ENCODE peak calls at places on chromosome 12, in seven cellular contexts. One of them, this sample, is unnamed.

GRCh38 chr12:116434155-116435065 is 124.8 kb upstream of the MAP1LC3B2 start:
- DNase-seq in adrenal gland: peak; percentile 71
- DNase-seq in astrocyte: peak; percentile 80
- DNase-seq in lower lobe of right lung: peak; percentile 87
- DNase-seq in BJ: peak; percentile 81
- DNase-seq in CD8-positive, alpha-beta T cell: no peak
- DNase-seq in upper lobe of right lung: peak; percentile 91
- DNase-seq in this sample: peak; percentile 70

GRCh38 chr12:79935624-79936040 is 735 bp upstream of the PPP1R12A start:
- DNase-seq in adrenal gland: no peak
- DNase-seq in astrocyte: peak; percentile 41
- DNase-seq in lower lobe of right lung: no peak
- DNase-seq in BJ: no peak
- DNase-seq in CD8-positive, alpha-beta T cell: no peak
- DNase-seq in upper lobe of right lung: no peak
- DNase-seq in this sample: peak; percentile 37

GRCh38 chr12:92539966-92540791 is 162.6 kb upstream of the PLEKHG7 start:
- DNase-seq in adrenal gland: no peak
- DNase-seq in astrocyte: no peak
- DNase-seq in lower lobe of right lung: no peak
- DNase-seq in BJ: no peak
- DNase-seq in CD8-positive, alpha-beta T cell: no peak
- DNase-seq in upper lobe of right lung: no peak
- DNase-seq in this sample: no peak

GRCh38 chr12:51295651-51296050 is 25.4 kb upstream of the SMAGP start:
- DNase-seq in adrenal gland: no peak
- DNase-seq in astrocyte: no peak
- DNase-seq in lower lobe of right lung: no peak
- DNase-seq in BJ: no peak
- DNase-seq in CD8-positive, alpha-beta T cell: no peak
- DNase-seq in upper lobe of right lung: no peak
- DNase-seq in this sample: no peak

GRCh38 chr12:93884794-93885460 is 207.8 kb downstream of the CRADD start:
- DNase-seq in adrenal gland: no peak
- DNase-seq in astrocyte: peak; percentile 83
- DNase-seq in lower lobe of right lung: no peak
- DNase-seq in BJ: no peak
- DNase-seq in CD8-positive, alpha-beta T cell: no peak
- DNase-seq in upper lobe of right lung: no peak
- DNase-seq in this sample: no peak

GRCh38 chr12:101694297-101694848 is 3.1 kb upstream of the CHPT1 start:
- DNase-seq in adrenal gland: no peak
- DNase-seq in astrocyte: no peak
- DNase-seq in lower lobe of right lung: no peak
- DNase-seq in BJ: no peak
- DNase-seq in CD8-positive, alpha-beta T cell: no peak
- DNase-seq in upper lobe of right lung: no peak
- DNase-seq in this sample: no peak

GRCh38 chr12:123278150-123278627 is 6.5 kb upstream of the CDK2AP1 start:
- DNase-seq in adrenal gland: no peak
- DNase-seq in astrocyte: no peak
- DNase-seq in lower lobe of right lung: no peak
- DNase-seq in BJ: no peak
- DNase-seq in CD8-positive, alpha-beta T cell: no peak
- DNase-seq in upper lobe of right lung: no peak
- DNase-seq in this sample: no peak

GRCh38 chr12:69880566-69880965 is 55.5 kb downstream of the MYRFL start:
- DNase-seq in adrenal gland: no peak
- DNase-seq in astrocyte: peak; percentile 44
- DNase-seq in lower lobe of right lung: no peak
- DNase-seq in BJ: no peak
- DNase-seq in CD8-positive, alpha-beta T cell: no peak
- DNase-seq in upper lobe of right lung: no peak
- DNase-seq in this sample: no peak

GRCh38 chr12:95851609-95852008 is 7.1 kb upstream of the SNRPF start:
- DNase-seq in adrenal gland: no peak
- DNase-seq in astrocyte: no peak
- DNase-seq in lower lobe of right lung: no peak
- DNase-seq in BJ: no peak
- DNase-seq in CD8-positive, alpha-beta T cell: no peak
- DNase-seq in upper lobe of right lung: no peak
- DNase-seq in this sample: no peak

GRCh38 chr12:13702401-13702800 is 279.0 kb downstream of the GRIN2B start:
- DNase-seq in adrenal gland: no peak
- DNase-seq in astrocyte: no peak
- DNase-seq in lower lobe of right lung: no peak
- DNase-seq in BJ: no peak
- DNase-seq in CD8-positive, alpha-beta T cell: no peak
- DNase-seq in upper lobe of right lung: no peak
- DNase-seq in this sample: no peak
- TF ChIP-seq CTCF in adrenal gland: no peak
- TF ChIP-seq CTCF in astrocyte: no peak
- TF ChIP-seq CTCF in lower lobe of right lung: no peak
- TF ChIP-seq CTCF in BJ: no peak
- TF ChIP-seq CTCF in CD8-positive, alpha-beta T cell: no peak
- TF ChIP-seq CTCF in upper lobe of right lung: no peak
- TF ChIP-seq CTCF in this sample: no peak

GRCh38 chr12:104434129-104434528 is 22.6 kb upstream of the CHST11 start:
- DNase-seq in adrenal gland: no peak
- DNase-seq in astrocyte: no peak
- DNase-seq in lower lobe of right lung: no peak
- DNase-seq in BJ: no peak
- DNase-seq in CD8-positive, alpha-beta T cell: no peak
- DNase-seq in upper lobe of right lung: no peak
- DNase-seq in this sample: no peak

GRCh38 chr12:104436790-104437189 is 20.0 kb upstream of the CHST11 start:
- DNase-seq in adrenal gland: no peak
- DNase-seq in astrocyte: no peak
- DNase-seq in lower lobe of right lung: no peak
- DNase-seq in BJ: no peak
- DNase-seq in CD8-positive, alpha-beta T cell: no peak
- DNase-seq in upper lobe of right lung: no peak
- DNase-seq in this sample: no peak

GRCh38 chr12:104435175-104435574 is 21.6 kb upstream of the CHST11 start:
- DNase-seq in adrenal gland: no peak
- DNase-seq in astrocyte: no peak
- DNase-seq in lower lobe of right lung: no peak
- DNase-seq in BJ: no peak
- DNase-seq in CD8-positive, alpha-beta T cell: no peak
- DNase-seq in upper lobe of right lung: no peak
- DNase-seq in this sample: no peak

GRCh38 chr12:104438134-104438533 is 18.6 kb upstream of the CHST11 start:
- DNase-seq in adrenal gland: no peak
- DNase-seq in astrocyte: no peak
- DNase-seq in lower lobe of right lung: no peak
- DNase-seq in BJ: no peak
- DNase-seq in CD8-positive, alpha-beta T cell: no peak
- DNase-seq in upper lobe of right lung: no peak
- DNase-seq in this sample: no peak

DNA sequence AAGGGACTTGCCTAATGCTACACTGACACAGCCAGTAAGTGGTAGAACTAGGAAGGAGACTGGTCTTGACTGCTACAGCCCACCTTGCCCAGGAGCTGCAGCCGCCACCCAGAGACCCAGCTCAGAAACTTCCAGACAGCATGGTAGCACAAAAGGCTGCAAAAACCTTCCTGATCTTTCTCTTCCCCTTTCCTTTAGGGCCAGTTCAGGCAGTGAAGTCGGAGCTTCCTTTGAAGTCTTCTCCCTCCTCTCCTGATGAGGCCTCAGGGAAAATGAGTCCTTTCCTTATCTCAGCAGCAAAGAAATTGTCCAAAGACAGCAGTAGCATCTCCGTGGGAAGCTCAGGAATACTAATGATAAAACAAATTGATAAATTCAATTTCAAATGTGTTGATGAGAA is 21.0 kb upstream of the CHST11 start:
- DNase-seq in adrenal gland: no peak
- DNase-seq in astrocyte: no peak
- DNase-seq in lower lobe of right lung: no peak
- DNase-seq in BJ: no peak
- DNase-seq in CD8-positive, alpha-beta T cell: no peak
- DNase-seq in upper lobe of right lung: no peak
- DNase-seq in this sample: no peak
- H3K27me3 ChIP-seq in adrenal gland: no peaks in the 10 kb centered on the region
- H3K27me3 ChIP-seq in astrocyte: peaks cover 27% of the 10 kb centered on the region
- H3K27me3 ChIP-seq in lower lobe of right lung: no peaks in the 10 kb centered on the region
- H3K27me3 ChIP-seq in BJ: peaks cover 38% of the 10 kb centered on the region
- H3K27me3 ChIP-seq in CD8-positive, alpha-beta T cell: no peaks in the 10 kb centered on the region
- H3K27me3 ChIP-seq in upper lobe of right lung: no peaks in the 10 kb centered on the region
- H3K27me3 ChIP-seq in this sample: peaks cover 3% of the 10 kb centered on the region

GRCh38 chr12:124660846-124661245 is 93.4 kb upstream of the NCOR2 start:
- DNase-seq in adrenal gland: no peak
- DNase-seq in astrocyte: no peak
- DNase-seq in lower lobe of right lung: no peak
- DNase-seq in BJ: no peak
- DNase-seq in CD8-positive, alpha-beta T cell: no peak
- DNase-seq in upper lobe of right lung: no peak
- DNase-seq in this sample: no peak
- TF ChIP-seq CTCF in adrenal gland: no peak
- TF ChIP-seq CTCF in astrocyte: no peak
- TF ChIP-seq CTCF in lower lobe of right lung: no peak
- TF ChIP-seq CTCF in BJ: no peak
- TF ChIP-seq CTCF in CD8-positive, alpha-beta T cell: no peak
- TF ChIP-seq CTCF in upper lobe of right lung: no peak
- TF ChIP-seq CTCF in this sample: no peak

GRCh38 chr12:54195080-54195479 is 6.3 kb upstream of the SMUG1 start:
- DNase-seq in adrenal gland: no peak
- DNase-seq in astrocyte: no peak
- DNase-seq in lower lobe of right lung: no peak
- DNase-seq in BJ: no peak
- DNase-seq in CD8-positive, alpha-beta T cell: no peak
- DNase-seq in upper lobe of right lung: no peak
- DNase-seq in this sample: no peak

GRCh38 chr12:54193437-54193836 is 4.7 kb upstream of the SMUG1 start:
- DNase-seq in adrenal gland: no peak
- DNase-seq in astrocyte: no peak
- DNase-seq in lower lobe of right lung: no peak
- DNase-seq in BJ: no peak
- DNase-seq in CD8-positive, alpha-beta T cell: no peak
- DNase-seq in upper lobe of right lung: no peak
- DNase-seq in this sample: no peak

GRCh38 chr12:54191550-54192022 is 2.8 kb upstream of the SMUG1 start:
- DNase-seq in adrenal gland: peak; percentile 89
- DNase-seq in astrocyte: peak; percentile 42
- DNase-seq in lower lobe of right lung: peak; percentile 81
- DNase-seq in BJ: no peak
- DNase-seq in CD8-positive, alpha-beta T cell: peak; percentile 78
- DNase-seq in upper lobe of right lung: peak; percentile 85
- DNase-seq in this sample: peak; percentile 45

GRCh38 chr12:54189198-54189539 is 384 bp upstream of the SMUG1 start:
- DNase-seq in adrenal gland: no peak
- DNase-seq in astrocyte: no peak
- DNase-seq in lower lobe of right lung: no peak
- DNase-seq in BJ: no peak
- DNase-seq in CD8-positive, alpha-beta T cell: no peak
- DNase-seq in upper lobe of right lung: no peak
- DNase-seq in this sample: no peak

GRCh38 chr12:54191126-54191525 is 2.3 kb upstream of the SMUG1 start:
- DNase-seq in adrenal gland: no peak
- DNase-seq in astrocyte: no peak
- DNase-seq in lower lobe of right lung: no peak
- DNase-seq in BJ: no peak
- DNase-seq in CD8-positive, alpha-beta T cell: no peak
- DNase-seq in upper lobe of right lung: no peak
- DNase-seq in this sample: no peak
- H3K27me3 ChIP-seq in adrenal gland: no peaks in the 10 kb centered on the region
- H3K27me3 ChIP-seq in astrocyte: peaks cover 13% of the 10 kb centered on the region
- H3K27me3 ChIP-seq in lower lobe of right lung: peaks cover 22% of the 10 kb centered on the region
- H3K27me3 ChIP-seq in BJ: peaks cover 6% of the 10 kb centered on the region
- H3K27me3 ChIP-seq in CD8-positive, alpha-beta T cell: peaks cover 6% of the 10 kb centered on the region
- H3K27me3 ChIP-seq in upper lobe of right lung: peaks cover 25% of the 10 kb centered on the region
- H3K27me3 ChIP-seq in this sample: peaks cover 14% of the 10 kb centered on the region

GRCh38 chr12:105330283-105330937 is at the start of gene C12orf75:
- DNase-seq in adrenal gland: peak; percentile 45
- DNase-seq in astrocyte: peak; percentile 62
- DNase-seq in lower lobe of right lung: peak; percentile 66
- DNase-seq in BJ: no peak
- DNase-seq in CD8-positive, alpha-beta T cell: peak; percentile 85
- DNase-seq in upper lobe of right lung: peak; percentile 79
- DNase-seq in this sample: no peak

GRCh38 chr12:105332925-105333324 is 2.4 kb downstream of the C12orf75 start:
- DNase-seq in adrenal gland: no peak
- DNase-seq in astrocyte: no peak
- DNase-seq in lower lobe of right lung: no peak
- DNase-seq in BJ: no peak
- DNase-seq in CD8-positive, alpha-beta T cell: no peak
- DNase-seq in upper lobe of right lung: no peak
- DNase-seq in this sample: no peak

GRCh38 chr12:105329926-105330282 is 587 bp upstream of the C12orf75 start:
- DNase-seq in adrenal gland: no peak
- DNase-seq in astrocyte: no peak
- DNase-seq in lower lobe of right lung: no peak
- DNase-seq in BJ: no peak
- DNase-seq in CD8-positive, alpha-beta T cell: no peak
- DNase-seq in upper lobe of right lung: no peak
- DNase-seq in this sample: no peak

GRCh38 chr12:105331805-105332251 is 1.3 kb downstream of the C12orf75 start:
- DNase-seq in adrenal gland: no peak
- DNase-seq in astrocyte: no peak
- DNase-seq in lower lobe of right lung: no peak
- DNase-seq in BJ: no peak
- DNase-seq in CD8-positive, alpha-beta T cell: peak; percentile 50
- DNase-seq in upper lobe of right lung: no peak
- DNase-seq in this sample: no peak

GRCh38 chr12:105330938-105331804 is 680 bp downstream of the C12orf75 start:
- DNase-seq in adrenal gland: peak; percentile 10
- DNase-seq in astrocyte: no peak
- DNase-seq in lower lobe of right lung: no peak
- DNase-seq in BJ: no peak
- DNase-seq in CD8-positive, alpha-beta T cell: peak; percentile 22
- DNase-seq in upper lobe of right lung: no peak
- DNase-seq in this sample: no peak
- TF ChIP-seq CTCF in adrenal gland: no peak
- TF ChIP-seq CTCF in astrocyte: no peak
- TF ChIP-seq CTCF in lower lobe of right lung: no peak
- TF ChIP-seq CTCF in BJ: no peak
- TF ChIP-seq CTCF in CD8-positive, alpha-beta T cell: no peak
- TF ChIP-seq CTCF in upper lobe of right lung: no peak
- TF ChIP-seq CTCF in this sample: no peak

GRCh38 chr12:107317751-107318553 is 224.6 kb upstream of the CRY1 start:
- DNase-seq in adrenal gland: peak; percentile 81
- DNase-seq in astrocyte: peak; percentile 92
- DNase-seq in lower lobe of right lung: peak; percentile 89
- DNase-seq in BJ: peak; percentile 11
- DNase-seq in CD8-positive, alpha-beta T cell: peak; percentile 92
- DNase-seq in upper lobe of right lung: peak; percentile 92
- DNase-seq in this sample: no peak
- H3K27me3 ChIP-seq in adrenal gland: peaks cover 55% of the 10 kb centered on the region
- H3K27me3 ChIP-seq in astrocyte: peaks cover 11% of the 10 kb centered on the region
- H3K27me3 ChIP-seq in lower lobe of right lung: peaks cover 73% of the 10 kb centered on the region
- H3K27me3 ChIP-seq in BJ: peaks cover 25% of the 10 kb centered on the region
- H3K27me3 ChIP-seq in CD8-positive, alpha-beta T cell: no peaks in the 10 kb centered on the region
- H3K27me3 ChIP-seq in upper lobe of right lung: peaks cover 36% of the 10 kb centered on the region
- H3K27me3 ChIP-seq in this sample: no peaks in the 10 kb centered on the region

GRCh38 chr12:52917800-52918199 is 12.9 kb upstream of the KRT8 start:
- DNase-seq in adrenal gland: no peak
- DNase-seq in astrocyte: no peak
- DNase-seq in lower lobe of right lung: no peak
- DNase-seq in BJ: no peak
- DNase-seq in CD8-positive, alpha-beta T cell: no peak
- DNase-seq in upper lobe of right lung: no peak
- DNase-seq in this sample: no peak
- TF ChIP-seq CTCF in adrenal gland: no peak
- TF ChIP-seq CTCF in astrocyte: no peak
- TF ChIP-seq CTCF in lower lobe of right lung: no peak
- TF ChIP-seq CTCF in BJ: no peak
- TF ChIP-seq CTCF in CD8-positive, alpha-beta T cell: no peak
- TF ChIP-seq CTCF in upper lobe of right lung: no peak
- TF ChIP-seq CTCF in this sample: no peak

GRCh38 chr12:57607958-57608663 is 3.1 kb upstream of the ARHGEF25 start:
- DNase-seq in adrenal gland: no peak
- DNase-seq in astrocyte: no peak
- DNase-seq in lower lobe of right lung: no peak
- DNase-seq in BJ: no peak
- DNase-seq in CD8-positive, alpha-beta T cell: no peak
- DNase-seq in upper lobe of right lung: no peak
- DNase-seq in this sample: no peak
- H3K27me3 ChIP-seq in adrenal gland: no peaks in the 10 kb centered on the region
- H3K27me3 ChIP-seq in astrocyte: no peaks in the 10 kb centered on the region
- H3K27me3 ChIP-seq in lower lobe of right lung: peaks cover 21% of the 10 kb centered on the region
- H3K27me3 ChIP-seq in BJ: no peaks in the 10 kb centered on the region
- H3K27me3 ChIP-seq in CD8-positive, alpha-beta T cell: no peaks in the 10 kb centered on the region
- H3K27me3 ChIP-seq in upper lobe of right lung: peaks cover 14% of the 10 kb centered on the region
- H3K27me3 ChIP-seq in this sample: peaks cover 17% of the 10 kb centered on the region

This sample was measured in kidney epithelial cell.